ENCODE peak calls at places on chromosomes 7 and 10, in four cellular contexts. Y is A549, U is SK-N-SH, W is GM12878. X is an unnamed sample.

GRCh38 chr7:5420108-5420840 is 3.4 kb downstream of the TNRC18 start:
- DNase-seq in W (no peak), U (peak), Y (no peak), X (no peak)

GRCh38 chr10:112738586-112739218 is 211.3 kb upstream of the TCF7L2 start:
- DNase-seq in Y (no peak), U (no peak), W (no peak), X (peak)

GRCh38 chr7:158430308-158431034 is 157.2 kb downstream of the PTPRN2 start:
- DNase-seq in U (peak), Y (no peak), W (no peak), X (no peak)

GRCh38 chr7:110557136-110557535 is 533.8 kb upstream of the LRRN3 start:
- DNase-seq in U (no peak), Y (no peak), W (no peak), X (no peak)

GRCh38 chr7:70071786-70072185 is 473.5 kb downstream of the AUTS2 start:
- DNase-seq in W (no peak), Y (no peak), U (no peak), X (no peak)

GRCh38 chr10:84230359-84230758 is 5.0 kb upstream of the LRIT2 start:
- DNase-seq in W (no peak), Y (no peak), U (no peak), X (no peak)

GRCh38 chr10:111077715-111078504 is 1.1 kb downstream of the ADRA2A start:
- DNase-seq in U (peak), W (no peak), Y (no peak), X (no peak)

GRCh38 chr10:120732067-120732466 is 119.1 kb upstream of the WDR11 start:
- DNase-seq in Y (no peak), U (no peak), W (no peak), X (no peak)

GRCh38 chr10:80324891-80325364 is 31.6 kb downstream of the DYDC1 start:
- DNase-seq in U (no peak), W (no peak), Y (no peak), X (no peak)

GRCh38 chr7:43888983-43889945 is 17.1 kb downstream of the URGCP start:
- DNase-seq in U (no peak), Y (no peak), W (no peak), X (no peak)

GRCh38 chr7:147653456-147653855 is 937.1 kb upstream of the C7orf33 start:
- DNase-seq in Y (no peak), W (no peak), U (no peak), X (no peak)

GRCh38 chr7:1343551-1343950 is 110.9 kb downstream of the UNCX start:
- DNase-seq in W (no peak), U (no peak), Y (no peak), X (no peak)

GRCh38 chr7:96654630-96655188 is 54.9 kb downstream of the SEM1 start:
- DNase-seq in Y (no peak), W (no peak), U (no peak), X (no peak)

GRCh38 chr10:69839696-69840345 is 38.1 kb downstream of the COL13A1 start:
- DNase-seq in W (no peak), Y (no peak), U (peak), X (no peak)

GRCh38 chr7:115122388-115122787 is 200.5 kb downstream of the MDFIC start:
- DNase-seq in U (no peak), Y (no peak), W (no peak), X (no peak)

GRCh38 chr7:100369105-100369504 is 4.2 kb upstream of the PILRA start:
- DNase-seq in Y (no peak), W (peak), U (no peak), X (no peak)

GRCh38 chr7:139230484-139230773 is 608 bp upstream of the UBN2 start:
- DNase-seq in U (no peak), Y (no peak), W (no peak), X (no peak)

GRCh38 chr10:67603701-67604100 is 92.3 kb downstream of the CTNNA3 start:
- DNase-seq in U (no peak), Y (no peak), W (no peak), X (no peak)

GRCh38 chr10:128739937-128740336 is 613.7 kb upstream of the MKI67 start:
- DNase-seq in Y (peak), U (no peak), W (no peak), X (no peak)

GRCh38 chr10:60957667-60958221 is 13.8 kb upstream of the RHOBTB1 start:
- DNase-seq in Y (no peak), U (peak), W (no peak), X (no peak)

GRCh38 chr10:46992794-46993552 is 81.7 kb downstream of the PTPN20 start:
- DNase-seq in U (peak), Y (peak), W (no peak), X (peak)

GRCh38 chr7:141590666-141591065 is 39.5 kb downstream of the AGK start:
- DNase-seq in U (no peak), Y (peak), W (no peak), X (no peak)

GRCh38 chr10:30873408-30873807 is 158.3 kb downstream of the ZNF438 start:
- DNase-seq in W (no peak), Y (no peak), U (no peak), X (no peak)

GRCh38 chr10:29648983-29649268 is 14.2 kb upstream of the SVIL start:
- DNase-seq in W (no peak), U (no peak), Y (peak), X (peak)

GRCh38 chr10:34403512-34403911 is 411.6 kb downstream of the PARD3 start:
- DNase-seq in W (no peak), Y (peak), U (no peak), X (no peak)

GRCh38 chr10:63713191-63714144 is 192.3 kb downstream of the REEP3 start:
- DNase-seq in U (peak), Y (peak), W (no peak), X (peak)

GRCh38 chr7:138979988-138980574 is 1.1 kb downstream of the KIAA1549 start:
- DNase-seq in Y (no peak), W (no peak), U (peak), X (no peak)

GRCh38 chr7:11847336-11847735 is 15.3 kb upstream of the THSD7A start:
- DNase-seq in U (no peak), Y (no peak), W (no peak), X (no peak)

GRCh38 chr10:78178940-78179339 is 145.3 kb downstream of the RPS24 start:
- DNase-seq in W (no peak), U (no peak), Y (no peak), X (no peak)

GRCh38 chr10:74925716-74926115 is 99.3 kb downstream of the KAT6B start:
- DNase-seq in U (peak), Y (no peak), W (no peak), X (no peak)

GRCh38 chr7:85102813-85103350 is 84.0 kb downstream of the SEMA3D start:
- DNase-seq in U (no peak), W (no peak), Y (no peak), X (no peak)

GRCh38 chr7:930975-931758 is 23.3 kb downstream of the ADAP1 start:
- DNase-seq in W (no peak), U (no peak), Y (no peak), X (no peak)

GRCh38 chr10:88527245-88527644 is 55.9 kb downstream of the RNLS start:
- DNase-seq in W (no peak), U (no peak), Y (no peak), X (no peak)

GRCh38 chr10:88523739-88524400 is 59.2 kb downstream of the RNLS start:
- DNase-seq in Y (no peak), U (no peak), W (no peak), X (no peak)

GRCh38 chr10:88525371-88526079 is 57.6 kb downstream of the RNLS start:
- DNase-seq in W (no peak), U (no peak), Y (peak), X (no peak)

GRCh38 chr10:88521806-88522205 is 61.3 kb downstream of the RNLS start:
- DNase-seq in W (no peak), Y (no peak), U (no peak), X (no peak)

DNA sequence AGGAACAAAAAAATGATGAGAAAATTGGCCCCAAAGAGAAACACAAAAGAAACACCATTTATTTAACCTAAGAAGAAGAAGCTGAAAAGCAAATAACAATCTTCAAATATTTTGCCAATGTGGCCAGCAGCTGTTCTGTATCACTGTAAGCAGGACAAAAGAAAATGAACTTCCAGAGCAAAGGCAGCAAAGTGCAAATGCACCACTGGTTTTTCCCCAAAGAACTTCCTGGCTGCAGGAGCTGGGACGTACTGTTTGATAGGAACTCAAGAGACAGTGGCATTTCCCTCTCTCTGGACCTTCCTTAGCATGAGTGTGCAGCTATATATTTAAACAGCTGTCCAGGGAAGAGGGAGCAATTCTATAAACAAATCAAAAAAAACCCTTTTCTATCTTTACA is 60.4 kb downstream of the RNLS start:
- DNase-seq in U (no peak), Y (no peak), W (no peak), X (no peak)
- TF ChIP-seq PBX3 in U (no peak), Y (no peak), W (no peak), X (no peak)

DNA sequence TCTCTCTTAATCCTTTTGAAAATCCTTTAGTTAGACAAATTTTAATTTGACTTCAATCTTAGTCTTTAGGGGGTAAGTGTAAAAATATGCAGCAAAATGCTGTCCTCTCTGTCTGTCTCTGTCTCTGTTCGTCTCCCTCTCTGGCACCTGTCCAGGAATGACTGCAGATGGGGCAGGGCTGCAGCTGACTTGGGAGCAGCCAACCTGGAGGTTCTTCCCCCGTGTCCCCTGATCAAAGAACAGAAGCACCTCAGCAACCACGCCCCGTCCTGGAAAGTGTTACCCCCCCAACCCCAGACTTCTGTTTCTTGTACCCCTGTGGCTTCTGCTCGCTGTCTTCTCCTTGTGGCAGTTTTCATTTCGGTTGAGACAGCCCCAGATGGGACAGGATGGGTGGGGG is 141.6 kb upstream of the NPS start:
- DNase-seq in U (no peak), Y (no peak), W (no peak), X (no peak)
- TF ChIP-seq PBX3 in U (no peak), Y (no peak), W (no peak), X (no peak)

DNA sequence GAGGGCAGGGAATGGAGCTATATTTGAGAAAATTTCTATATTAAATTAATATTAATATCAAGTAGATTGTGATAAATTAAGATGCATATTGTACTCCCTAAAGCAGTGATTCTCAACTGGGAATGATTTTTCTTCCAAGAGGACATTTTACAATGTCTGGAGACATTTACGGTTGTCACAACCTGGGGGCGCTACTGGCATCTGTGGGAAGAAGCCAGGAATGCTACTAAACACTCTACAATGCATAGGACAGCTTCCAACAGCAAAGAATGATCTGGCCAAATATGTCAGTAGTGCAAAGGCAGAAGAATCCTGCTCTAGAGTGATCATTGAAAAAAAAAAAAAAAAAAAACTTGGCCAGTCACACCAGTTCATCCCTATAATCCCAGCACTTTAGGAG is 100.0 kb downstream of the LSM5 start:
- DNase-seq in Y (no peak), W (no peak), U (no peak), X (no peak)
- TF ChIP-seq PBX3 in Y (no peak), W (no peak), U (no peak), X (no peak)

DNA sequence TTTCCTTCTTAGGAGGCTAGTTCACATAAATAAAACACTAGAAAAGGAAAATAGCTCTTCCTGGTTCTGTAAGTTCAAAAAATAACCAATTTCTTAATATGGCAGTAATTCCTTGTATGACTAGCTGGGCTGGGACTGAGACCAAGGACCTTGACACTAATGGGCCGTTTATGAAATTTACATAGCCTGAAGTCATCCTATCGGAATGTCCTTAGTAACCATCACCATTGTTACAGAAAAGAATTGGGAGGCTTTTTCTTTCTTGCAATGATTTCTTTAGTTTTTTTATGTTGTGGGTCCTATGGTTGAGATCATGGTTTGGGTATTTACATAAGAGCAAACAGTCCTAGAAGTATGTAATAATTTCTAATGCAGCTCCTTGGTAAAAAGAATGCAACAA is 87.1 kb upstream of the HDAC9 start:
- DNase-seq in U (no peak), W (no peak), Y (no peak), X (no peak)
- TF ChIP-seq PBX3 in U (peak), W (no peak), Y (no peak), X (no peak)

DNA sequence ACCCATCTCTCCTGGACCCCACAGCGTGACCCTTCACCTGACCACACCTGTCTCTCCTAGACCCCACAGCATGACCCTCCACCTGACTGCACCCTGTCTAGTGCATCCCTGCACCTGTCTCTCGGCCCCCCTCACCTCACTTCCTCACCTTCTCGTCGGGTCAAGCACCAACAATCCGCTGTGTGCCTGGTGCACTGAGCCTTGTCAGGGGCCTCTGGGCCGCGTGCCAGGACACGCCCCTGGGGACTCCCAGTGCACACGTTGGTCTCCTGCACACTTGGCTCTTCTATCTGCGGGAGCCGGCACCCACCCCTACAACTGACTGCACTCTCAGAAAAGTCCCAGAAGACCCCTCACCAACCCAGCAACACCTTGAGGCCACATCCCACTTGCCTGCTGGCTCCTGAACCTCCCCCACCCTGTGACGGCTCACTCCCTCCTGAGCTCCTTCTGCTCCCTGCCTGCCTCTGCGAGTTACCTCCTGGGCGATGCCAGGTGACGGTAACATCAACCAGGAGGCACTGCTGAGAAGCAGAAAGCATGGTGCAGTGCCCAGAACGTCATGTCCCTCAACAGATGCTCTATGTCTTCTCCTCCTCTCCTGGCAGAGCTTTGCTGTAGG is 147.6 kb downstream of the DIP2C start:
- DNase-seq in W (no peak), U (no peak), Y (no peak), X (no peak)
- TF ChIP-seq PBX3 in W (no peak), U (no peak), Y (no peak), X (no peak)

GRCh38 chr10:102309236-102309635 is 63.9 kb downstream of the GBF1 start:
- DNase-seq in Y (no peak), U (no peak), W (no peak), X (no peak)

GRCh38 chr10:102311025-102311420 is 65.7 kb downstream of the GBF1 start:
- DNase-seq in U (no peak), Y (no peak), W (no peak), X (no peak)

GRCh38 chr10:102309916-102310315 is 64.6 kb downstream of the GBF1 start:
- DNase-seq in Y (no peak), U (no peak), W (no peak), X (no peak)

GRCh38 chr10:102312683-102313082 is 67.4 kb downstream of the GBF1 start:
- DNase-seq in W (no peak), Y (no peak), U (no peak), X (no peak)

DNA sequence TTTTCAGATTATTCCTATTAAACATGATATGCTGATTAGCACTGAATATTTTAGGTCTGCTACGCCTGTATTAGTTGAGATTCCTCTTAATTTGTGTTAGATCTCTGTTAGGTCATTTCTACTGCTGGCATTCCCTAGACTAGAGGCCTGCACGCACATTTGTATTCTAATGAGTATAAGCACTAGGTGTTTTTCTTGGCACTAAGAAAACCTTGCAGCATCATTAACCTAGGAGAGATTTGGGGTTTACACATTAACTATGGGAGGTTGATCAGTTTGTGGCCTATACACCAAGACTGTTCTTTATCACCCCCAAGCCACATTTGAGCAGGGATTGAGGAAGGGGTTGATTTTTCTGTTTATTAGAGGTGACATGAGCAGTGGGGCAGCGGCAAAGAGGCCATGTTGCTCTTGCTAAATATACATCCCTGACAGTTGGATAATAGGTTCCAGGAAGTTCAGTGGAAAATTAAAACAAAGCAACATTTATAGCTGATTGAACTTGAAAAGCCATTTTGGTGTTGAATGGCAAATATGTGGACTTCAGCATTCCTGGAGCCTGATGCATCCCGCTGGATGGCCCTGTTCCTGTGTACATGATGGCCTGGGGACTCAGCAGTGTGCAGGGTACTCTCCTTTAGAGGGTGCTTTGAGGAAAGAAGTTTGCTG is 65.2 kb downstream of the GBF1 start:
- DNase-seq in Y (peak), U (no peak), W (no peak), X (peak)
- TF ChIP-seq PBX3 in Y (no peak), U (peak), W (no peak), X (no peak)

GRCh38 chr10:133021963-133022783 is 65.6 kb upstream of the ADGRA1 start:
- DNase-seq in U (no peak), W (no peak), Y (no peak), X (no peak)

GRCh38 chr10:133024711-133025557 is 62.8 kb upstream of the ADGRA1 start:
- DNase-seq in W (no peak), U (no peak), Y (no peak), X (no peak)

GRCh38 chr10:133023216-133023843 is 64.4 kb upstream of the ADGRA1 start:
- DNase-seq in W (no peak), U (no peak), Y (no peak), X (no peak)

GRCh38 chr10:133021116-133021962 is 66.4 kb upstream of the ADGRA1 start:
- DNase-seq in W (no peak), Y (no peak), U (no peak), X (no peak)

DNA sequence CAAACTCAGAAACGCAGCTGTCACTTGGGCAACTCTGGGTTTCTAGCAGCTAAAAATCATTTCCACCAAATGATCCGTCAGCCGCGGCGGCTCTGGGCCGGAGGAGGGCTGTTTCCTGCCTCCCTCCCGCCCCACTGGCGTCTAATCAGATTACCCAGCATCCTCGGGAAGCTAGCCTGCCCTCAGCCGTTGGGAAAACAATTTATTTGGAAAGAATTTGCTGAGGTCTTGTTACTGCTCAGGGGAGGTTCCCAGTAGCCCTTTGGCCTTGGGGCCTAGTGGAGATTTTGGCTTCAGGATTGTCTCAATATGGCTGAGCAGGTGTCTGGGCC is 65.0 kb upstream of the ADGRA1 start:
- DNase-seq in U (peak), W (no peak), Y (no peak), X (no peak)
- TF ChIP-seq PBX3 in U (no peak), W (no peak), Y (no peak), X (no peak)

DNA sequence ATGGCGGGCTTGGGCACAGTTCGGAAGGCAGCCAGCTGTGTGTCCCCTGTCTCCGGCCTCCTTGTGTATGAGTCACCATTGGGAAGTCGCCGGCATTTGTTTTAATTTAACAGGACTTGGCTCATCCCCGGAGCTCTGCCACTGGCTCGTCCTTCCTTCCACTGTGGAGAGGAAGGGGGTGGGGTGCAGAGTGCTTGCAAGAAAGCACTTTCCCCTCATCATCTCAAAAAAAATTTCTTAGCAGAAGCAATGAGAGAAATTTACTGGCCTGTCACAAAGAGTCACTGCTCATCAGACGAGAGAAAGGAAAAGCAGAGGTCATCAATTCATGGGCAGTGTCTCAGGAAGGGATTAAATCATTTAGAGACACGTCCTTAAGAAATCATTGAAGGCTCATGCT is 93.2 kb downstream of the BMS1 start:
- DNase-seq in W (no peak), U (peak), Y (no peak), X (no peak)
- TF ChIP-seq PBX3 in W (no peak), U (no peak), Y (no peak), X (no peak)